ENCODE peak calls at places on chromosomes 16 and 17, in eight cellular contexts. J is activated naive CD4-positive, alpha-beta T cell treated with anti-CD3 and anti-CD28 coated beads for 36 hours; Q is H7; I is left ventricle myocardium superior; N is A172; Y is activated T-cell treated with anti-CD3 and anti-CD28 coated beads, Interleukin-2, amount 50 U/mL, for 24 hours; A is neural crest cell; L is MCF 10A. G is an unnamed sample.

GRCh38 chr17:83199500-83200201 is 120.2 kb downstream of the METRNL start:
- DNase-seq in A (no peak), I (peak; percentile 70), L (no peak), Y (peak; percentile 79), J (peak; percentile 70), N (peak; percentile 50), Q (no peak), G (peak; percentile 87)

GRCh38 chr17:63698886-63699637 is 863 bp downstream of the LIMD2 start:
- DNase-seq in I (peak; percentile 73), A (peak; percentile 32), N (peak; percentile 51), Y (peak; percentile 86), Q (peak; percentile 91), J (peak; percentile 92), L (no peak), G (peak; percentile 82)

GRCh38 chr16:24879684-24880083 is 33.9 kb downstream of the SLC5A11 start:
- DNase-seq in A (no peak), L (no peak), J (no peak), Y (no peak), I (no peak), N (no peak), Q (no peak), G (no peak)

GRCh38 chr17:66619196-66619595 is 215.7 kb upstream of the CACNG5 start:
- DNase-seq in Q (no peak), A (no peak), N (no peak), Y (no peak), J (no peak), L (no peak), I (no peak), G (no peak)

GRCh38 chr16:48497932-48498760 is 111.8 kb downstream of the N4BP1 start:
- DNase-seq in Y (no peak), I (no peak), J (no peak), N (no peak), A (no peak), L (no peak), Q (no peak), G (no peak)

GRCh38 chr16:19645557-19645981 is 72.5 kb downstream of the KNOP1 start:
- DNase-seq in I (peak; percentile 73), A (no peak), Q (peak; percentile 33), Y (no peak), N (peak; percentile 32), J (no peak), L (no peak), G (no peak)

GRCh38 chr17:36525113-36525512 is 9.6 kb downstream of the MYO19 start:
- DNase-seq in A (no peak), I (no peak), J (no peak), Q (no peak), Y (no peak), L (no peak), N (no peak), G (no peak)

GRCh38 chr16:11309895-11310633 is 28.9 kb upstream of the PRM1 start:
- DNase-seq in N (no peak), J (no peak), Y (no peak), I (no peak), A (no peak), L (no peak), Q (no peak), G (no peak)

GRCh38 chr17:3710951-3711383 is 12.7 kb upstream of the HASPIN start:
- DNase-seq in J (peak; percentile 89), Y (no peak), L (peak; percentile 57), I (no peak), A (no peak), N (peak; percentile 83), Q (no peak), G (no peak)

GRCh38 chr17:77596491-77597420 is 361.7 kb upstream of the TNRC6C start:
- DNase-seq in I (no peak), A (no peak), L (no peak), Y (peak; percentile 26), N (no peak), J (no peak), Q (no peak), G (no peak)

GRCh38 chr17:17663160-17664072 is 17.8 kb upstream of the RAI1 start:
- DNase-seq in J (peak; percentile 64), A (peak; percentile 61), Q (peak; percentile 91), N (peak; percentile 94), I (peak; percentile 59), Y (peak; percentile 75), L (peak; percentile 81), G (peak; percentile 55)

GRCh38 chr16:18816286-18816685 is 14.9 kb upstream of the ARL6IP1 start:
- DNase-seq in N (no peak), J (no peak), L (no peak), I (no peak), A (no peak), Q (no peak), Y (no peak), G (no peak)

GRCh38 chr16:67105881-67106280 is 3.9 kb upstream of the PHAF1 start:
- DNase-seq in J (no peak), L (no peak), Q (no peak), Y (no peak), A (no peak), I (no peak), N (no peak), G (no peak)